ENCODE peak calls at places on chromosome 3, in nine cellular contexts. B, S, Z, F, L, O, W, U and X are unnamed samples.

GRCh38 chr3:29176501-29176900 is 104.4 kb upstream of the RBMS3 start:
- DNase-seq in F (peak; percentile 90), W (no peak), O (no peak), Z (no peak), L (no peak), S (no peak), B (no peak), U (no peak), X (no peak)

GRCh38 chr3:152205097-152205593 is 63.6 kb upstream of the MBNL1 start:
- DNase-seq in F (no peak), U (no peak), S (no peak), B (no peak), O (no peak), L (no peak), W (no peak), Z (peak; percentile 46), X (peak; percentile 48)

GRCh38 chr3:176693416-176693815 is 503.9 kb downstream of the TBL1XR1 start:
- DNase-seq in L (no peak), B (no peak), W (no peak), U (no peak), S (no peak), O (no peak), F (no peak), Z (no peak), X (no peak)

GRCh38 chr3:33060609-33061337 is 36.2 kb downstream of the GLB1 start:
- DNase-seq in F (no peak), S (no peak), W (no peak), U (no peak), Z (no peak), B (no peak), L (no peak), O (no peak), X (peak; percentile 52)

GRCh38 chr3:14503706-14504065 is 36.5 kb downstream of the GRIP2 start:
- DNase-seq in W (no peak), U (no peak), L (no peak), Z (no peak), B (no peak), F (no peak), O (no peak), S (no peak), X (no peak)

GRCh38 chr3:196609343-196609775 is 30.1 kb upstream of the NRROS start:
- DNase-seq in W (peak; percentile 75), O (peak; percentile 65), L (peak; percentile 97), F (peak; percentile 45), B (peak; percentile 87), U (peak; percentile 32), S (peak; percentile 79), Z (peak; percentile 90), X (peak; percentile 92)

GRCh38 chr3:105807701-105808100 is 61.1 kb downstream of the CBLB start:
- DNase-seq in O (no peak), Z (no peak), U (no peak), S (no peak), L (no peak), W (no peak), F (no peak), B (no peak), X (no peak)

GRCh38 chr3:21447471-21448205 is 303.4 kb downstream of the ZNF385D start:
- DNase-seq in U (no peak), B (peak; percentile 58), S (no peak), F (peak; percentile 33), W (peak; percentile 82), L (no peak), Z (no peak), O (no peak), X (no peak)

GRCh38 chr3:71313844-71314243 is 269.7 kb downstream of the FOXP1 start:
- DNase-seq in W (no peak), S (no peak), L (no peak), O (no peak), B (no peak), U (no peak), F (no peak), Z (no peak), X (no peak)

GRCh38 chr3:9111349-9112265 is 137.8 kb downstream of the SRGAP3 start:
- DNase-seq in F (peak; percentile 41), S (no peak), L (peak; percentile 29), W (peak; percentile 55), B (peak; percentile 34), O (no peak), U (no peak), Z (no peak), X (peak; percentile 4)

GRCh38 chr3:126432361-126432760 is 37.7 kb downstream of the CFAP100 start:
- DNase-seq in F (no peak), S (no peak), W (peak; percentile 61), O (no peak), Z (no peak), L (no peak), U (no peak), B (no peak), X (no peak)

GRCh38 chr3:197454014-197454413 is 101.8 kb downstream of the BDH1 start:
- DNase-seq in Z (peak; percentile 51), W (no peak), O (no peak), B (peak; percentile 18), F (no peak), L (no peak), S (no peak), U (no peak), X (peak; percentile 27)

GRCh38 chr3:63791974-63792373 is 27.1 kb upstream of the C3orf49 start:
- DNase-seq in O (peak; percentile 11), Z (no peak), B (peak; percentile 69), U (no peak), F (no peak), L (no peak), W (peak; percentile 80), S (no peak), X (no peak)

GRCh38 chr3:77906102-77906709 is 866.3 kb downstream of the ROBO2 start:
- DNase-seq in F (no peak), O (peak; percentile 62), S (no peak), Z (no peak), W (no peak), L (no peak), U (no peak), B (no peak), X (no peak)

GRCh38 chr3:55244247-55244646 is 242.9 kb downstream of the WNT5A start:
- DNase-seq in S (no peak), W (no peak), L (no peak), B (no peak), U (no peak), Z (no peak), F (no peak), O (no peak), X (no peak)